ENCODE peak calls at places on chromosomes 4 and X, in six cellular contexts. One of them, this sample, is unnamed. For H3K4me1, H3K36me3 and H3K27me3, the result is how much of the 10 kb centered on the place peaks cover.

GRCh38 chr4:6030679-6031078 is 12.4 kb upstream of the C4orf50 start:
- DNase-seq in aorta: no peak
- DNase-seq in fibroblast of lung: no peak
- DNase-seq in PC-3: no peak
- DNase-seq in stomach: no peak
- DNase-seq in breast epithelium: no peak
- DNase-seq in this sample: no peak

GRCh38 chr4:140308366-140309123 is 64.9 kb upstream of the SCOC start:
- DNase-seq in aorta: peak
- DNase-seq in fibroblast of lung: peak
- DNase-seq in PC-3: no peak
- DNase-seq in stomach: no peak
- DNase-seq in breast epithelium: peak
- DNase-seq in this sample: peak

GRCh38 chr4:135598151-135598550 is 1396.6 kb upstream of the PABPC4L start:
- DNase-seq in aorta: no peak
- DNase-seq in fibroblast of lung: peak
- DNase-seq in PC-3: no peak
- DNase-seq in stomach: no peak
- DNase-seq in breast epithelium: no peak
- DNase-seq in this sample: peak

GRCh38 chrX:154471870-154472684 is 7.0 kb downstream of the LAGE3 start:
- DNase-seq in aorta: no peak
- DNase-seq in fibroblast of lung: no peak
- DNase-seq in PC-3: no peak
- DNase-seq in stomach: no peak
- DNase-seq in breast epithelium: no peak
- DNase-seq in this sample: no peak

GRCh38 chr4:164320847-164321246 is 433.1 kb upstream of the SMIM31 start:
- DNase-seq in aorta: no peak
- DNase-seq in fibroblast of lung: no peak
- DNase-seq in PC-3: no peak
- DNase-seq in stomach: no peak
- DNase-seq in breast epithelium: no peak
- DNase-seq in this sample: no peak

GRCh38 chr4:157048248-157048647 is 27.7 kb upstream of the GLRB start:
- DNase-seq in aorta: peak
- DNase-seq in fibroblast of lung: peak
- DNase-seq in PC-3: no peak
- DNase-seq in stomach: no peak
- DNase-seq in breast epithelium: no peak
- DNase-seq in this sample: peak

GRCh38 chr4:77827343-77827742 is 8.2 kb upstream of the CNOT6L start:
- DNase-seq in aorta: no peak
- DNase-seq in fibroblast of lung: no peak
- DNase-seq in PC-3: no peak
- DNase-seq in stomach: no peak
- DNase-seq in breast epithelium: no peak
- DNase-seq in this sample: no peak

GRCh38 chr4:8278009-8278395 is 8.4 kb downstream of the HTRA3 start:
- DNase-seq in aorta: peak
- DNase-seq in fibroblast of lung: peak
- DNase-seq in PC-3: no peak
- DNase-seq in stomach: no peak
- DNase-seq in breast epithelium: no peak
- DNase-seq in this sample: peak

GRCh38 chr4:129218355-129218754 is 122.4 kb downstream of the C4orf33 start:
- DNase-seq in aorta: no peak
- DNase-seq in fibroblast of lung: peak
- DNase-seq in PC-3: peak
- DNase-seq in stomach: no peak
- DNase-seq in breast epithelium: no peak
- DNase-seq in this sample: peak

DNA sequence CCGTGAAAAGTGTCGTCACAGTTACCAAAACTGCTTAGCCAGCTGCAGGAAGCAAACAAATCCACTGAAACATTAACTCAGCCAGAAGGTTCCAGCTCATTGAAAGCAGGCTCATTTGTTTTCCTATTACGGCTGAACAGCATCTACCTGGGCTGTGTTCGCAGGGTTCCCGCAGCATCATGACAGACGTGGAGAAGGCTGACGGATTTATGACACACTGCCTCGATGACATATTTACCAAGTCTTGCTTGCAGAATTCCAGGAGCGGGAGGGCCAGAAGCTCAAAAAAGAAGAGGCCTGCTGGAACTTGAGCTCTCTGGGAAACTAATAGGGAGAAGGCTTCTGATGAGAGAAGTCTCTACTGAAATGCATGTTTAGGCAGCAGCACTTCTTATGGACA is 781.1 kb downstream of the RAB28 start:
- DNase-seq in aorta: no peak
- DNase-seq in fibroblast of lung: no peak
- DNase-seq in PC-3: no peak
- DNase-seq in stomach: no peak
- DNase-seq in breast epithelium: no peak
- DNase-seq in this sample: no peak
- H3K4me1 ChIP-seq in aorta: under half
- H3K4me1 ChIP-seq in fibroblast of lung: under half
- H3K4me1 ChIP-seq in PC-3: under half
- H3K4me1 ChIP-seq in stomach: under half
- H3K4me1 ChIP-seq in breast epithelium: under half
- H3K4me1 ChIP-seq in this sample: under half

DNA sequence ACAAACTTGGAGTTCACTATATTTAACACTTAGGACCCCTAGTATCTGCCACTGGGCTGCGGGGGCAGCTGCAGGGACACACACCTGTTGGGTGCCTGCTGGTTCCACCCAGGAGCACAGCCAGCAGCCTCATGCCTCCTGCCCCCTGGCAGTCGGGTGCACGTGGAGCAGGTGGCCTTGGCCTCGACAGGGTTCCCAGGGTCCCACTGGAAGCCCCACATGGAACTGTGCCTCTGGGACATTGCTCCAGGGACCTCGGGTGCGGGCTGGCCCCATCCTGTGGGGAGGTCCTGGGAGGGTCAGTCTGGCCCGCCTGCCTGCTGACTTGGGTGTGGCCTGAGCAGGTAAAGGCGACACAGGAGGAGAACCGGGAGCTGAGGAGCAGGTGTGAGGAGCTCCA is 18.0 kb downstream of the TACC3 start:
- DNase-seq in aorta: no peak
- DNase-seq in fibroblast of lung: no peak
- DNase-seq in PC-3: no peak
- DNase-seq in stomach: no peak
- DNase-seq in breast epithelium: no peak
- DNase-seq in this sample: no peak
- H3K36me3 ChIP-seq in aorta: under half
- H3K36me3 ChIP-seq in fibroblast of lung: under half
- H3K36me3 ChIP-seq in PC-3: under half
- H3K36me3 ChIP-seq in stomach: half or more
- H3K36me3 ChIP-seq in breast epithelium: under half
- H3K36me3 ChIP-seq in this sample: under half

GRCh38 chr4:7083597-7084563 is 16.0 kb upstream of the GRPEL1 start:
- DNase-seq in aorta: no peak
- DNase-seq in fibroblast of lung: no peak
- DNase-seq in PC-3: no peak
- DNase-seq in stomach: no peak
- DNase-seq in breast epithelium: no peak
- DNase-seq in this sample: no peak

GRCh38 chr4:7089211-7089964 is 21.5 kb upstream of the GRPEL1 start:
- DNase-seq in aorta: no peak
- DNase-seq in fibroblast of lung: no peak
- DNase-seq in PC-3: no peak
- DNase-seq in stomach: no peak
- DNase-seq in breast epithelium: no peak
- DNase-seq in this sample: no peak

GRCh38 chr4:7087036-7087435 is 19.2 kb upstream of the GRPEL1 start:
- DNase-seq in aorta: no peak
- DNase-seq in fibroblast of lung: no peak
- DNase-seq in PC-3: peak
- DNase-seq in stomach: no peak
- DNase-seq in breast epithelium: no peak
- DNase-seq in this sample: no peak

DNA sequence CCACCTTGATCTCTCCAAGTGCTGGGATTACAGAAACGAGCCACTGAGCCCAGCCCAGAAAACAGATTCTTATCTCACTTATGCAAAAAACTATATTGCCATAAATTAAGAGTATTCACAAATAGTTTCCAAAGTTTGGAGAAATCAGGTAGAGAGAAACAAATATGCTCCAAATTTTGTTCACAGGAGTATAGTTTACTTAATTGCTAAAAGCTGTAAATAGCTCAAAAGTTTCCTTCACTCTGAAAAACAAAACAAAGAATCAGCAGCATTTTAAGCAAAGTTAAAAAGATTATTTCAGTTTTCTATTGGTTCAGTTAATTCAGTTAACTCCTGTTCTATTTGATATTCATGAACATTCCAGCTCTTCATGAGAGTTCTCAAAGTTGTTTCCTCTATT is 18.5 kb upstream of the GRPEL1 start:
- DNase-seq in aorta: no peak
- DNase-seq in fibroblast of lung: no peak
- DNase-seq in PC-3: no peak
- DNase-seq in stomach: no peak
- DNase-seq in breast epithelium: no peak
- DNase-seq in this sample: no peak
- H3K27me3 ChIP-seq in aorta: under half
- H3K27me3 ChIP-seq in fibroblast of lung: under half
- H3K27me3 ChIP-seq in PC-3: under half
- H3K27me3 ChIP-seq in stomach: under half
- H3K27me3 ChIP-seq in breast epithelium: under half
- H3K27me3 ChIP-seq in this sample: under half

GRCh38 chr4:183399166-183399565 is 45.3 kb upstream of the CDKN2AIP start:
- DNase-seq in aorta: no peak
- DNase-seq in fibroblast of lung: no peak
- DNase-seq in PC-3: no peak
- DNase-seq in stomach: no peak
- DNase-seq in breast epithelium: no peak
- DNase-seq in this sample: no peak
- H3K4me1 ChIP-seq in aorta: under half
- H3K4me1 ChIP-seq in fibroblast of lung: under half
- H3K4me1 ChIP-seq in PC-3: under half
- H3K4me1 ChIP-seq in stomach: under half
- H3K4me1 ChIP-seq in breast epithelium: under half
- H3K4me1 ChIP-seq in this sample: under half